ENCODE peak calls at places on chromosomes 4 and X, in nine cellular contexts. Z, D, X, J, L, K, V, F and S are unnamed samples.

GRCh38 chr4:36230523-36230922 is 13.8 kb downstream of the ARAP2 start:
- DNase-seq in D (no peak), Z (no peak), V (no peak), F (no peak), K (no peak), X (no peak), L (no peak), J (no peak), S (no peak)

GRCh38 chr4:71456841-71457240 is 118.0 kb downstream of the SLC4A4 start:
- DNase-seq in J (no peak), D (peak), F (no peak), K (peak), X (no peak), V (no peak), L (no peak), Z (no peak), S (no peak)

GRCh38 chrX:56812515-56813105 is 83.6 kb downstream of the NBDY start:
- DNase-seq in D (peak), X (peak), L (no peak), J (no peak), Z (no peak), V (no peak), K (peak), F (peak), S (no peak)

GRCh38 chr4:107155366-107155765 is 119.3 kb upstream of the DKK2 start:
- DNase-seq in L (no peak), X (no peak), K (no peak), J (no peak), F (no peak), V (no peak), Z (no peak), D (no peak), S (no peak)

GRCh38 chr4:29588615-29589014 is 1131.6 kb upstream of the PCDH7 start:
- DNase-seq in K (no peak), X (no peak), L (no peak), Z (no peak), J (no peak), V (no peak), D (no peak), F (no peak), S (no peak)

GRCh38 chr4:124181045-124181444 is 531.5 kb downstream of the ANKRD50 start:
- DNase-seq in Z (no peak), F (no peak), X (no peak), K (peak), J (no peak), L (no peak), V (no peak), D (no peak), S (no peak)

GRCh38 chrX:121479406-121479805 is 432.0 kb downstream of the GLUD2 start:
- DNase-seq in V (no peak), L (no peak), K (peak), D (peak), X (no peak), J (no peak), F (no peak), Z (peak), S (no peak)

GRCh38 chr4:182190306-182190705 is 52.9 kb upstream of the TENM3 start:
- DNase-seq in L (no peak), F (no peak), K (no peak), X (no peak), Z (no peak), V (no peak), J (no peak), D (peak), S (no peak)

GRCh38 chrX:147803948-147804347 is 107.8 kb upstream of the FMR1 start:
- DNase-seq in V (no peak), X (no peak), K (peak), Z (peak), L (peak), F (no peak), J (no peak), D (no peak), S (no peak)

GRCh38 chr4:4849524-4850193 is 9.8 kb upstream of the MSX1 start:
- DNase-seq in K (no peak), X (no peak), J (no peak), L (no peak), F (no peak), Z (no peak), V (no peak), D (no peak), S (no peak)

GRCh38 chrX:153476628-153477027 is 6.3 kb upstream of the HAUS7 start:
- DNase-seq in D (peak), L (no peak), Z (no peak), X (no peak), V (peak), K (no peak), F (no peak), J (no peak), S (no peak)

GRCh38 chrX:31266172-31267076 is 194.6 kb upstream of the FTHL17 start:
- DNase-seq in F (no peak), K (peak), L (no peak), X (no peak), D (peak), J (peak), Z (peak), V (peak), S (no peak)

GRCh38 chr4:124389591-124389990 is 322.9 kb downstream of the ANKRD50 start:
- DNase-seq in K (peak), D (no peak), Z (no peak), J (no peak), F (no peak), V (no peak), L (no peak), X (no peak), S (no peak)

GRCh38 chr4:143700060-143700419 is 435 bp downstream of the FREM3 start:
- DNase-seq in L (no peak), V (no peak), D (no peak), F (no peak), X (no peak), Z (peak), K (peak), J (no peak), S (no peak)

GRCh38 chrX:22246620-22247019 is 26.1 kb upstream of the CBLL2 start:
- DNase-seq in X (no peak), V (no peak), K (peak), J (no peak), F (no peak), L (no peak), D (peak), Z (no peak), S (no peak)

GRCh38 chrX:24242649-24243556 is 71.0 kb downstream of the SUPT20HL2 start:
- DNase-seq in L (no peak), Z (no peak), D (peak), F (no peak), K (peak), V (peak), X (no peak), J (no peak), S (peak)

GRCh38 chrX:150773117-150773516 is 79.9 kb downstream of the MTMR1 start:
- DNase-seq in X (no peak), V (no peak), J (no peak), K (no peak), Z (no peak), F (no peak), L (no peak), D (no peak), S (no peak)

GRCh38 chr4:132071815-132072214 is 1077.3 kb upstream of the PCDH10 start:
- DNase-seq in X (no peak), K (peak), J (no peak), Z (no peak), D (no peak), F (no peak), V (no peak), L (no peak), S (no peak)